ENCODE peak calls at places on chromosome 12, in seven cellular contexts. I is breast epithelium, L is stomach, Y is upper lobe of left lung, Z is H1, O is spleen, F is GM23338. P is an unnamed sample.

GRCh38 chr12:118608770-118609344 is 232.5 kb downstream of the SUDS3 start:
- DNase-seq in I (no peak), L (no peak), Y (no peak), Z (no peak), O (no peak), F (peak), P (no peak)

GRCh38 chr12:12577786-12578185 is 15.1 kb upstream of the DUSP16 start:
- DNase-seq in I (no peak), L (no peak), Y (no peak), Z (no peak), O (no peak), F (no peak), P (no peak)

GRCh38 chr12:130026608-130027176 is 122.9 kb upstream of the TMEM132D start:
- DNase-seq in I (no peak), L (peak), Y (no peak), Z (peak), O (no peak), F (peak), P (no peak)

GRCh38 chr12:65853489-65854157 is 29.3 kb downstream of the HMGA2 start:
- DNase-seq in I (no peak), L (no peak), Y (no peak), Z (no peak), O (no peak), F (no peak), P (no peak)

GRCh38 chr12:68880660-68881325 is 52.2 kb downstream of the CPM start:
- DNase-seq in I (no peak), L (no peak), Y (no peak), Z (no peak), O (no peak), F (no peak), P (no peak)

GRCh38 chr12:71162832-71163711 is 5.3 kb upstream of the TSPAN8 start:
- DNase-seq in I (no peak), L (peak), Y (no peak), Z (no peak), O (no peak), F (no peak), P (no peak)

GRCh38 chr12:53381739-53382630 is 2.0 kb downstream of the SP1 start:
- DNase-seq in I (peak), L (peak), Y (peak), Z (peak), O (peak), F (peak), P (peak)

GRCh38 chr12:110281549-110282342 is 699 bp downstream of the ATP2A2 start:
- DNase-seq in I (peak), L (peak), Y (peak), Z (peak), O (peak), F (peak), P (peak)

GRCh38 chr12:54075974-54076373 is 22.3 kb downstream of the HOXC4 start:
- DNase-seq in I (no peak), L (no peak), Y (no peak), Z (peak), O (no peak), F (peak), P (no peak)

GRCh38 chr12:51218607-51219161 is 822 bp upstream of the POU6F1 start:
- DNase-seq in I (no peak), L (peak), Y (peak), Z (peak), O (no peak), F (peak), P (no peak)

GRCh38 chr12:55446334-55446733 is 2.5 kb downstream of the OR6C2 start:
- DNase-seq in I (no peak), L (no peak), Y (no peak), Z (no peak), O (no peak), F (peak), P (no peak)

GRCh38 chr12:125351788-125352187 is 286.6 kb downstream of the AACS start:
- DNase-seq in I (no peak), L (no peak), Y (no peak), Z (peak), O (no peak), F (peak), P (no peak)

GRCh38 chr12:96015672-96016071 is 19.5 kb upstream of the HAL start:
- DNase-seq in I (no peak), L (peak), Y (no peak), Z (no peak), O (no peak), F (peak), P (no peak)

GRCh38 chr12:110689002-110689600 is at the start of gene HVCN1:
- DNase-seq in I (no peak), L (peak), Y (peak), Z (peak), O (peak), F (peak), P (peak)

GRCh38 chr12:76820888-76821482 is 57.1 kb downstream of the ZDHHC17 start:
- DNase-seq in I (no peak), L (no peak), Y (no peak), Z (no peak), O (no peak), F (peak), P (no peak)

GRCh38 chr12:89166525-89166934 is 185.8 kb downstream of the DUSP6 start:
- DNase-seq in I (no peak), L (no peak), Y (no peak), Z (no peak), O (no peak), F (no peak), P (no peak)

GRCh38 chr12:94954029-94954685 is 49.3 kb downstream of the NDUFA12 start:
- DNase-seq in I (no peak), L (no peak), Y (no peak), Z (no peak), O (no peak), F (no peak), P (no peak)

GRCh38 chr12:49260165-49260564 is 4.7 kb upstream of the TUBA1C start:
- DNase-seq in I (no peak), L (no peak), Y (no peak), Z (no peak), O (no peak), F (no peak), P (no peak)

GRCh38 chr12:77204055-77204454 is 138.7 kb upstream of the E2F7 start:
- DNase-seq in I (no peak), L (no peak), Y (no peak), Z (no peak), O (no peak), F (peak), P (no peak)

DNA sequence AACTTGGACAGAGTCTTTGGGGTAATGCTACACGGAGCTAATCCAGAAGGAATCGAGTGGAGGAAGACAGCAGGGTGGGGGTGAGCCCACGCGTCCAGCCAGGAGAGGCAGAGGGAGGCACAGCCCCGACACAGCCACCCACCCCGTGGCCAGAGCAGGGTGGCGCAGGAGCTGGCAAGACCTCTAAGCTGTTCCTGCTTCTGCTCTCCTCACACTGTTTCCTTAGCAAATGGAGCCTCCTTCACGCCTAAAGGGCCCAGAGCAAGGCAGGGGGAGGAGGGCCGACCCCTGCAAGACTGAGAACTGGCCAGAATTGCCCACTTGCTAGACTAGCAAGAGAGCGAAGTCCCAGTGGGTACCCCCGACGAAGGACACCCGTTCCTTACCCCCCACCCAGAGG is 91.5 kb downstream of the FBXL14 start:
- DNase-seq in I (no peak), L (no peak), Y (no peak), Z (peak), O (no peak), F (no peak), P (no peak)
- TF ChIP-seq CTCF in I (no peak), L (no peak), Y (no peak), Z (no peak), O (no peak), F (no peak), P (no peak)

DNA sequence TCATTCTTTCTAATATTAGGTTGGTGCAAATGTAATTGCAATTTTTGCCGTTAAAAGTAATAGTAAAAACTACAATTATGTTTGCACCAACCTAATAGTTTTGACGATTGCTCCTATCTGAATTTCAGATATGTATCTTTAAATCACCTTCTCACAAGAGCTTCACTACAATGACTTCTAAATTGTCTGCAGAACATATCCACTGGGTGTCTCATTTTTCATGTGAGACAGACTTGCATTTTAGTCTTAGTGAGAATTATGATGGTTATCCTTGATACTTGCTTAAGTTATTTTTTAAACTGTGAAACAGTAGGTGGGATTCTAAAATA is 84.6 kb downstream of the ITPR2 start:
- DNase-seq in I (no peak), L (no peak), Y (no peak), Z (no peak), O (no peak), F (no peak), P (no peak)
- TF ChIP-seq POLR2AphosphoS5 in I (no peak), L (no peak), Y (no peak), Z (no peak), O (no peak), F (no peak), P (no peak)

GRCh38 chr12:123384318-123384993 is 524 bp downstream of the KMT5A start:
- DNase-seq in I (no peak), L (no peak), Y (peak), Z (peak), O (peak), F (peak), P (no peak)

GRCh38 chr12:123388218-123388947 is 4.5 kb downstream of the KMT5A start:
- DNase-seq in I (peak), L (peak), Y (peak), Z (peak), O (peak), F (peak), P (peak)

GRCh38 chr12:123387508-123388217 is 3.7 kb downstream of the KMT5A start:
- DNase-seq in I (no peak), L (no peak), Y (peak), Z (no peak), O (no peak), F (peak), P (no peak)

GRCh38 chr12:123382684-123383083 is 1.2 kb upstream of the KMT5A start:
- DNase-seq in I (no peak), L (no peak), Y (no peak), Z (no peak), O (no peak), F (no peak), P (no peak)

DNA sequence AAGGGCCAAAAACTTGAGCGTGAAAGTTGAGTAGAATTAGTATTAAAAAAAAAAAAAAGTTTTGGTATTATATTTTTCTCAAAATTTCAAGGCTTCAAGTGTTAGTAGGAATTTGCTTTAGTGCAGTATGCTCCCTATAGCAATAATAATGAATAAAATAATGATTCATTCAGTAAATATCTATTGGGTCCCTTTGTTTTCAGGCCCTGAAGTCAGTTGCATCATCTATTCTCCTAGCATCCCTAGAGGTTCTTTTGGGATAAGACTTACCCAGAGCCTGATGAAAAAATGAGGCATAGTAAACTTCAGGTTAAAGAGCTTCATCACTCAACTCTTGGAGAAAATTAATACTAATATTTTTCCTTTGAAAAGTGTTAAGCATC is 1.1 kb downstream of the KMT5A start:
- DNase-seq in I (no peak), L (no peak), Y (no peak), Z (no peak), O (no peak), F (peak), P (no peak)
- TF ChIP-seq CTCF in I (no peak), L (no peak), Y (no peak), Z (no peak), O (no peak), F (no peak), P (no peak)

GRCh38 chr12:32679910-32680217 is 763 bp downstream of the DNM1L start:
- DNase-seq in I (no peak), L (no peak), Y (no peak), Z (no peak), O (no peak), F (no peak), P (no peak)
- TF ChIP-seq POLR2AphosphoS5 in I (no peak), L (peak), Y (no peak), Z (no peak), O (no peak), F (no peak), P (no peak)

GRCh38 chr12:120706029-120706428 is 4.2 kb upstream of the UNC119B start:
- DNase-seq in I (no peak), L (no peak), Y (no peak), Z (no peak), O (no peak), F (no peak), P (no peak)

GRCh38 chr12:120711411-120711810 is 1.2 kb downstream of the UNC119B start:
- DNase-seq in I (no peak), L (no peak), Y (no peak), Z (no peak), O (no peak), F (no peak), P (no peak)

GRCh38 chr12:120710805-120711296 is 593 bp downstream of the UNC119B start:
- DNase-seq in I (no peak), L (no peak), Y (peak), Z (peak), O (peak), F (peak), P (no peak)

GRCh38 chr12:120709976-120710804 is at the start of gene UNC119B:
- DNase-seq in I (peak), L (peak), Y (peak), Z (peak), O (peak), F (peak), P (peak)

GRCh38 chr12:120708646-120709045 is 1.6 kb upstream of the UNC119B start:
- DNase-seq in I (no peak), L (no peak), Y (no peak), Z (no peak), O (no peak), F (no peak), P (no peak)
- TF ChIP-seq CTCF in I (no peak), L (no peak), Y (no peak), Z (no peak), O (no peak), F (no peak), P (no peak)

DNA sequence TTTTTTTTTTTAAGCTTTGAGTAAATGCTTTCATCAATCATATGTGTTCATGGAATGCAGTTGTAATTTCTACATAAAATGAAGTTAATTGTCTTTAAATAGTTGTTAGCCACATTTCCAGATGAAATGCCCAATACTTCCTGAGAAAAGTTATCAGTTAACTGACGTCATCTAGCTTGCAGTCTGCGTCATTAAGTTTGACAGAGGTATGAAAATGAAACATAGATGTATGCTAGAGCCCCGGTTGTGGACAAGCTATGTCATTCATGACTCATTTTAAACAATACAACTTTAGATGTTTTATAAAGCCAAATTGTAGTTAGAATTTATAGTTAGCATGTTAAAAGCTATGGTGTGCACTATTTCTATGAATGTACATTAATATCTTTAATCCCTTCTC is 90.7 kb downstream of the PLEKHA5 start:
- DNase-seq in I (no peak), L (no peak), Y (no peak), Z (no peak), O (no peak), F (no peak), P (no peak)
- TF ChIP-seq POLR2AphosphoS5 in I (no peak), L (no peak), Y (no peak), Z (no peak), O (no peak), F (no peak), P (no peak)

GRCh38 chr12:107327783-107328182 is 234.4 kb upstream of the CRY1 start:
- DNase-seq in I (no peak), L (no peak), Y (no peak), Z (no peak), O (no peak), F (no peak), P (no peak)
- TF ChIP-seq CTCF in I (no peak), L (no peak), Y (no peak), Z (no peak), O (no peak), F (no peak), P (no peak)

GRCh38 chr12:107025691-107026090 is 38.7 kb upstream of the MTERF2 start:
- DNase-seq in I (peak), L (no peak), Y (no peak), Z (no peak), O (no peak), F (peak), P (no peak)

GRCh38 chr12:107032266-107032665 is 45.3 kb upstream of the MTERF2 start:
- DNase-seq in I (no peak), L (no peak), Y (no peak), Z (no peak), O (no peak), F (no peak), P (no peak)

GRCh38 chr12:107027304-107028053 is 40.5 kb upstream of the MTERF2 start:
- DNase-seq in I (peak), L (no peak), Y (no peak), Z (no peak), O (no peak), F (no peak), P (no peak)
- TF ChIP-seq POLR2AphosphoS5 in I (no peak), L (peak), Y (peak), Z (no peak), O (no peak), F (no peak), P (no peak)

GRCh38 chr12:121955258-121956040 is 37.1 kb downstream of the CFAP251 start:
- DNase-seq in I (no peak), L (no peak), Y (no peak), Z (no peak), O (no peak), F (peak), P (no peak)

GRCh38 chr12:121958521-121959240 is 40.3 kb downstream of the CFAP251 start:
- DNase-seq in I (no peak), L (no peak), Y (no peak), Z (no peak), O (no peak), F (peak), P (no peak)

GRCh38 chr12:121957831-121958515 is 39.6 kb downstream of the CFAP251 start:
- DNase-seq in I (no peak), L (no peak), Y (no peak), Z (no peak), O (no peak), F (no peak), P (no peak)

GRCh38 chr12:121953695-121954094 is 35.3 kb downstream of the CFAP251 start:
- DNase-seq in I (no peak), L (no peak), Y (no peak), Z (no peak), O (no peak), F (no peak), P (no peak)

GRCh38 chr12:121956041-121956341 is 37.6 kb downstream of the CFAP251 start:
- DNase-seq in I (no peak), L (no peak), Y (no peak), Z (no peak), O (no peak), F (no peak), P (no peak)
- TF ChIP-seq CTCF in I (no peak), L (no peak), Y (no peak), Z (no peak), O (no peak), F (no peak), P (no peak)

GRCh38 chr12:102010265-102010994 is 51.4 kb downstream of the WASHC3 start:
- DNase-seq in I (no peak), L (no peak), Y (no peak), Z (no peak), O (peak), F (no peak), P (no peak)
- TF ChIP-seq POLR2AphosphoS5 in I (no peak), L (no peak), Y (no peak), Z (no peak), O (no peak), F (no peak), P (no peak)

P was measured in suprapubic skin.